ENCODE peak calls at places on chromosomes 2 and 18, in ten cellular contexts. K is heart left ventricle, L is A549, V is Peyer's patch, D is lower leg skin, S is uterus, I is spleen, W is GM12878, T is breast epithelium, A is esophagus squamous epithelium. X is an unnamed sample.

GRCh38 chr2:78383576-78383975 is 641.9 kb upstream of the REG3G start:
- DNase-seq in K (no peak), L (no peak), V (no peak), D (no peak), S (no peak), I (no peak), W (no peak), T (no peak), A (no peak), X (no peak)

GRCh38 chr2:239538357-239539052 is 137.7 kb upstream of the HDAC4 start:
- DNase-seq in K (no peak), L (no peak), V (no peak), D (no peak), S (no peak), I (peak; percentile 54), W (no peak), T (peak; percentile 24), A (no peak), X (no peak)

GRCh38 chr2:199115169-199115568 is 342.6 kb downstream of the SATB2 start:
- DNase-seq in K (no peak), L (no peak), V (no peak), D (no peak), S (no peak), I (no peak), W (no peak), T (no peak), A (no peak), X (no peak)

GRCh38 chr2:239747274-239747673 is 277.9 kb downstream of the NDUFA10 start:
- DNase-seq in K (no peak), L (no peak), V (no peak), D (no peak), S (no peak), I (no peak), W (no peak), T (no peak), A (no peak), X (no peak)

GRCh38 chr2:161946489-161947107 is 127.4 kb downstream of the DPP4 start:
- DNase-seq in K (no peak), L (peak; percentile 12), V (no peak), D (no peak), S (no peak), I (no peak), W (no peak), T (no peak), A (no peak), X (no peak)

GRCh38 chr18:39724652-39725051 is 2159.1 kb upstream of the CELF4 start:
- DNase-seq in K (no peak), L (no peak), V (no peak), D (no peak), S (no peak), I (no peak), W (no peak), T (no peak), A (no peak), X (no peak)

GRCh38 chr2:6877402-6878305 is at the start of gene RSAD2:
- DNase-seq in K (peak; percentile 33), L (no peak), V (peak; percentile 55), D (no peak), S (peak; percentile 36), I (peak; percentile 76), W (peak; percentile 15), T (no peak), A (no peak), X (no peak)

GRCh38 chr2:220959391-220959802 is 612.7 kb downstream of the EPHA4 start:
- DNase-seq in K (peak; percentile 33), L (no peak), V (no peak), D (no peak), S (no peak), I (no peak), W (no peak), T (no peak), A (no peak), X (no peak)

GRCh38 chr2:24559714-24560113 is 68.7 kb downstream of the NCOA1 start:
- DNase-seq in K (no peak), L (no peak), V (no peak), D (no peak), S (no peak), I (no peak), W (no peak), T (no peak), A (no peak), X (no peak)

GRCh38 chr2:106115250-106115649 is 78.9 kb downstream of the UXS1 start:
- DNase-seq in K (no peak), L (peak; percentile 71), V (no peak), D (no peak), S (no peak), I (no peak), W (no peak), T (no peak), A (no peak), X (peak; percentile 76)

GRCh38 chr2:232643147-232643425 is 9.7 kb downstream of the EFHD1 start:
- DNase-seq in K (no peak), L (no peak), V (no peak), D (no peak), S (no peak), I (no peak), W (no peak), T (no peak), A (no peak), X (no peak)

GRCh38 chr18:50614838-50615237 is 55.0 kb downstream of the MAPK4 start:
- DNase-seq in K (no peak), L (peak; percentile 34), V (no peak), D (no peak), S (no peak), I (no peak), W (no peak), T (no peak), A (no peak), X (no peak)

GRCh38 chr2:57677296-57677695 is 369.3 kb upstream of the VRK2 start:
- DNase-seq in K (no peak), L (no peak), V (no peak), D (no peak), S (no peak), I (no peak), W (no peak), T (no peak), A (no peak), X (no peak)

GRCh38 chr18:12726774-12727550 is 24.1 kb downstream of the PSMG2 start:
- DNase-seq in K (peak; percentile 49), L (peak; percentile 73), V (peak; percentile 57), D (peak; percentile 61), S (peak; percentile 61), I (no peak), W (no peak), T (no peak), A (no peak), X (peak; percentile 37)
- TF ChIP-seq POLR2A in K (no peak), L (no peak), V (no peak), D (no peak), S (no peak), I (no peak), W (no peak), T (no peak), A (no peak), X (no peak)

DNA sequence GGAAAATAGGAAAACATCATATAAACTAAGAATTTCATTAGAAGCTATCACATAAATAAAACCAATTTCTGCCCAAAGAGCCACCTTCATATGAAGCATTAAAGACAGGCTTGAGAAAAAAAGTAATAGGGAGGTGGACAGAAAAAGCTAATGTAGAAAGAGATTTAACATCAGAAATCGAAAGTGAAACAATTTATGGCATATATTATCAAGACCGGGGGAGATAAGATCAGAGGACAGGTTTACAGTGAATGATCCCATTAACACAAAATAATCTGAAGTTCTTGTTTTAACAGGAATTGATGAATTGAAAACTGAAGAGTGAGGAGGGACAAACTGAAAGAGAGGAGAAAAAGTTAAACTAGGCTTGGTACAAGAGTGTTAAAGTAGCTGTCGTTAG is 786.3 kb upstream of the FSHR start:
- DNase-seq in K (no peak), L (no peak), V (no peak), D (no peak), S (no peak), I (no peak), W (no peak), T (no peak), A (no peak), X (no peak)
- TF ChIP-seq POLR2A in K (no peak), L (no peak), V (no peak), D (no peak), S (no peak), I (no peak), W (no peak), T (no peak), A (no peak), X (no peak)

DNA sequence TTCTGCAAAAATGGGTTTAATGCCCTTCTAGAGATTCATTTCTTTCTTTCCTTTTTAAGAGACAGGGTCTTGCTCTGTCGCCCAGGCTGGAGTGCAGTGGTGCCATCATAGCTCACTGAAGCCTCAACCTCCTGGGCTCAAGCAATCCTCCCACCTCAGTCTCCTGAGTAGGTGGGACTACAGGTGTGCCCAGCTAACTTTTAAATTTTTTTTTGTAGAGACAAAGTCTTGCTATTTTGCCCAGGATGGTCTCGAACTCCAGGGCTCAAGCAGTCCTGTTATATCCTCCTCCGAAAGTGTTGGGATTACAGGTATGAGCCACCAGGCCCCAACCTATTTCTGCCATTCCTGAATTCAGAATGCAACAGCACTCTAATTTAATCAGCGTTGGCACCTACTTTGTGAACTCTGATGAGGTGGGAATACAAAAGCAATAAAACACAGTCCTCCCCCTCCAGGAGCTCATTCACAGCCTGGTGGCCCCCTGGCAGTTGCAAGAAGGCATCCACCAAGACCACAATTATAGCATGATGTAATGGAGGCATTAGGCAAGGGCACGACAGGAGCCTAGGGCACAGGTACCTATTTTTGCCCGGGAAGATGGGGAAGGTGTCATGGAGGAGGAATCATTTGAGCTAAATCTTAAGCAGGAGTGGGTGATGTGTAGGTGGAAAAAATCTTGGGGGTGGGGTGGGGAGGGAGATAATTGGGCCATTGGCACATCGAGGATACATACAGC is 5.1 kb downstream of the RHOB start:
- DNase-seq in K (no peak), L (no peak), V (peak; percentile 7), D (peak; percentile 58), S (peak; percentile 19), I (peak; percentile 12), W (no peak), T (no peak), A (no peak), X (no peak)
- TF ChIP-seq POLR2A in K (no peak), L (no peak), V (no peak), D (no peak), S (no peak), I (no peak), W (no peak), T (no peak), A (no peak), X (no peak)

DNA sequence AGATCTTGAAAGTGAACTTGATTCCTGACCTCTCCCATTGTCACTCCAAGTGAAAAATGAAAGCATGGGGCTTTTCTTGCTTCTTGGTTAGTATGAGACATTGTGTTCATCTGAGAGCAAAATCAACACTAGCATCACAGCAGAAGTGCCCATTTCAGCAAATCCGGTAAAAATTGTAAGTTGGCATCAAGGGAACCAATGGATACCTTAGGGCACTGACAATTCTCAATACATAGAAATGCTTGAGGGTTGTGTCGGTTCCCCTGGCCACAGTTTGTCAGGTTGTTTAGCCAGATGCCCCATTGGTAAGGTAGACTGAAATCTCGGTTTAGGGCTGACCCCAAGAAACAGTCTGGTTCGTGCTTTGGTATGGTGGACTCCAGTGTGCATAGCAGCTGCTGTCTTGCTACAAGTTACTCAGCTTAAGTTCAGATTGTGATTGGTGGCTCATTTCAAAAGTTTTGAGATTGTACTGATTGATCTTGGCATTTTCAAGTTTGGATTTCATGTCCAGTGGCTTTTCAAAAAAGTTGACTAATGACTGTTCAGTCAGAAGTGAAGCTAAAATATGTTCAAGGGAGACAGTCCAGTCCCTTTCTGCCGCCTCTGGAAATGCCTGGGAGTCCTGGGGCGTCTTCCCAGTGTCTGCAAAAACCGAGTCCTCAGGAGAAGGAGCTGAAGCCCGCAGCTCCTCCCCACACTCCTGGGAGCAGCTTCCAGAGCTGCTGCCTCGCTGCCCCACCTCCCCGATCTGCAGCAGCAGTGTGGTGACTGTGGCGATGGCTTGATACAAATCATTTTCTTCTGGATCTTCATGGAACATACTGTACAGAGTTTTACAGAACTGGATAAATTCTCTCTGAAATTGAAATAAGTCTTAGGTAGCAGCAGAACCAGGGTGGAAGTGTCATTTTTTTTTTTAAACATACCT is 5.6 kb downstream of the RPL31 start:
- DNase-seq in K (no peak), L (peak; percentile 40), V (no peak), D (peak; percentile 60), S (no peak), I (no peak), W (no peak), T (no peak), A (no peak), X (no peak)
- TF ChIP-seq POLR2A in K (no peak), L (no peak), V (no peak), D (no peak), S (no peak), I (no peak), W (peak; percentile 47), T (no peak), A (no peak), X (no peak)